ENCODE peak calls at places on chromosome X, in ten cellular contexts. P is CD8-positive, alpha-beta T cell; G is psoas muscle; T is uterus; Z is CD4-positive, CD25-positive, alpha-beta regulatory T cell; W is SJCRH30; A is CD8-positive, alpha-beta memory T cell; D is mammary epithelial cell; O is right atrium auricular region; L is heart left ventricle. N is an unnamed sample.

GRCh38 chrX:71556026-71556425 is 22.2 kb upstream of the GCNA start:
- DNase-seq in W (no peak), D (no peak), P (no peak), O (no peak), G (no peak), L (no peak), Z (no peak), A (no peak), T (no peak), N (no peak)

GRCh38 chrX:93649381-93649780 is 24.0 kb downstream of the NAP1L3 start:
- DNase-seq in W (no peak), D (no peak), L (no peak), G (no peak), P (no peak), Z (no peak), T (no peak), O (no peak), A (no peak), N (no peak)

GRCh38 chrX:12950851-12951589 is 23.9 kb upstream of the TMSB4X start:
- DNase-seq in D (no peak), A (peak; percentile 58), O (no peak), T (no peak), L (peak; percentile 43), G (peak; percentile 61), Z (peak; percentile 46), P (peak; percentile 75), W (peak; percentile 37), N (peak; percentile 76)

GRCh38 chrX:104647084-104647483 is 81.1 kb downstream of the IL1RAPL2 start:
- DNase-seq in G (no peak), L (no peak), W (no peak), O (no peak), T (no peak), A (no peak), P (no peak), D (no peak), Z (no peak), N (no peak)

GRCh38 chrX:149518236-149518635 is 13.1 kb upstream of the IDS start:
- DNase-seq in G (no peak), L (no peak), W (no peak), T (no peak), Z (no peak), O (no peak), A (no peak), P (no peak), D (no peak), N (no peak)

GRCh38 chrX:25020391-25021131 is 4.8 kb upstream of the ARX start:
- DNase-seq in D (no peak), G (peak; percentile 54), T (no peak), W (peak; percentile 44), L (no peak), Z (peak; percentile 12), P (peak; percentile 21), A (no peak), O (no peak), N (peak; percentile 18)

GRCh38 chrX:135595543-135595942 is 75.1 kb downstream of the INTS6L start:
- DNase-seq in A (no peak), D (no peak), P (no peak), T (no peak), L (no peak), O (no peak), W (no peak), Z (no peak), G (no peak), N (no peak)

GRCh38 chrX:132591719-132592275 is 103.0 kb upstream of the MBNL3 start:
- DNase-seq in G (no peak), P (no peak), A (no peak), Z (no peak), L (no peak), O (no peak), W (no peak), D (no peak), T (no peak), N (no peak)

GRCh38 chrX:72634321-72634720 is 61.7 kb upstream of the HDAC8 start:
- DNase-seq in W (no peak), L (no peak), T (no peak), D (no peak), G (no peak), Z (no peak), O (no peak), P (no peak), A (no peak), N (no peak)

GRCh38 chrX:152821145-152821765 is 9.3 kb downstream of the CETN2 start:
- DNase-seq in D (peak; percentile 13), L (no peak), G (no peak), P (no peak), A (no peak), O (no peak), T (no peak), Z (no peak), W (peak; percentile 33), N (no peak)

GRCh38 chrX:152822383-152823086 is 8.0 kb downstream of the CETN2 start:
- DNase-seq in O (no peak), Z (no peak), G (no peak), T (no peak), L (no peak), P (no peak), W (no peak), D (no peak), A (no peak), N (no peak)

GRCh38 chrX:152817082-152817744 is 13.3 kb downstream of the CETN2 start:
- DNase-seq in Z (no peak), G (no peak), A (no peak), O (no peak), P (no peak), L (no peak), T (no peak), D (peak; percentile 5), W (peak; percentile 8), N (no peak)

GRCh38 chrX:152819271-152819670 is 11.3 kb downstream of the CETN2 start:
- DNase-seq in O (no peak), W (no peak), T (no peak), G (no peak), L (no peak), D (no peak), P (no peak), A (no peak), Z (no peak), N (no peak)

GRCh38 chrX:152819732-152820131 is 10.8 kb downstream of the CETN2 start:
- DNase-seq in T (no peak), W (no peak), A (no peak), G (no peak), Z (no peak), L (no peak), O (no peak), P (no peak), D (peak; percentile 39), N (no peak)
- H3K4me3 ChIP-seq in T (no peak overlapping the region), W (no peak overlapping the region), A (no peak overlapping the region), G (no peak overlapping the region), Z (no peak overlapping the region), L (no peak overlapping the region), O (no peak overlapping the region), P (no peak overlapping the region), D (no peak overlapping the region), N (no peak overlapping the region)

GRCh38 chrX:120727503-120727902 is 97.6 kb upstream of the C1GALT1C1 start:
- DNase-seq in L (no peak), O (no peak), W (no peak), G (no peak), Z (no peak), A (no peak), T (no peak), D (no peak), P (no peak), N (no peak)
- H3K27ac ChIP-seq in L (peak overlapping the region; percentile 17), O (no peak overlapping the region), W (no peak overlapping the region), G (no peak overlapping the region), Z (no peak overlapping the region), A (no peak overlapping the region), T (no peak overlapping the region), D (no peak overlapping the region), P (no peak overlapping the region), N (no peak overlapping the region)

GRCh38 chrX:37776283-37776986 is 3.4 kb upstream of the CYBB start:
- DNase-seq in Z (no peak), P (peak; percentile 20), A (no peak), G (no peak), T (no peak), W (no peak), O (no peak), D (no peak), L (no peak), N (no peak)

GRCh38 chrX:37781808-37782207 is 1.9 kb downstream of the CYBB start:
- DNase-seq in P (no peak), Z (no peak), A (no peak), O (no peak), G (no peak), W (no peak), L (no peak), T (no peak), D (no peak), N (no peak)

GRCh38 chrX:37783284-37783683 is 3.4 kb downstream of the CYBB start:
- DNase-seq in W (no peak), O (no peak), T (no peak), Z (no peak), P (no peak), D (no peak), A (no peak), L (no peak), G (no peak), N (no peak)

GRCh38 chrX:37776987-37777325 is 2.9 kb upstream of the CYBB start:
- DNase-seq in G (no peak), D (no peak), A (no peak), Z (no peak), T (no peak), W (no peak), P (no peak), L (no peak), O (no peak), N (no peak)

GRCh38 chrX:37779857-37780256 is at the start of gene CYBB:
- DNase-seq in G (no peak), D (no peak), O (no peak), W (no peak), L (no peak), T (no peak), P (no peak), A (no peak), Z (no peak), N (no peak)
- H3K4me3 ChIP-seq in G (peak within 1 kb of the TSS; percentile 16), D (no peak within 1 kb of the TSS), O (no peak within 1 kb of the TSS), W (no peak within 1 kb of the TSS), L (no peak within 1 kb of the TSS), T (no peak within 1 kb of the TSS), P (no peak within 1 kb of the TSS), A (no peak within 1 kb of the TSS), Z (no peak within 1 kb of the TSS), N (no peak within 1 kb of the TSS)

GRCh38 chrX:46251755-46252154 is 293.5 kb downstream of the ZNF674 start:
- DNase-seq in P (no peak), D (peak; percentile 66), W (no peak), A (no peak), O (no peak), T (no peak), Z (no peak), G (no peak), L (no peak), N (no peak)

GRCh38 chrX:46256875-46257274 is 288.3 kb downstream of the ZNF674 start:
- DNase-seq in P (no peak), T (no peak), A (no peak), O (no peak), W (no peak), Z (no peak), D (no peak), L (no peak), G (no peak), N (no peak)

GRCh38 chrX:46255066-46255465 is 290.2 kb downstream of the ZNF674 start:
- DNase-seq in Z (no peak), L (no peak), G (no peak), T (no peak), O (no peak), P (no peak), W (no peak), D (no peak), A (no peak), N (no peak)

GRCh38 chrX:46257451-46257879 is 287.8 kb downstream of the ZNF674 start:
- DNase-seq in A (no peak), P (no peak), L (no peak), O (no peak), W (no peak), T (no peak), D (peak; percentile 82), Z (no peak), G (no peak), N (peak; percentile 1)

GRCh38 chrX:46254623-46255022 is 290.6 kb downstream of the ZNF674 start:
- DNase-seq in O (no peak), Z (no peak), T (no peak), W (no peak), G (no peak), D (no peak), P (no peak), L (no peak), A (no peak), N (no peak)
- H3K27ac ChIP-seq in O (no peak overlapping the region), Z (no peak overlapping the region), T (no peak overlapping the region), W (no peak overlapping the region), G (no peak overlapping the region), D (no peak overlapping the region), P (no peak overlapping the region), L (no peak overlapping the region), A (no peak overlapping the region), N (no peak overlapping the region)

N was measured in CD4-positive, alpha-beta memory T cell.